ENCODE peak calls at places on chromosome 2, in nine cellular contexts. X, L, A, T, I, U, G, R and V are unnamed samples.

GRCh38 chr2:55062754-55063153 is 12.5 kb upstream of the RTN4 start:
- DNase-seq in X (no peak), L (no peak), A (no peak), T (no peak), I (no peak), U (no peak), G (no peak), R (no peak), V (no peak)

GRCh38 chr2:236352761-236353593 is 88.8 kb upstream of the ASB18 start:
- DNase-seq in X (peak), L (peak), A (no peak), T (peak), I (peak), U (peak), G (no peak), R (peak), V (peak)

GRCh38 chr2:50135841-50136240 is 896.1 kb downstream of the NRXN1 start:
- DNase-seq in X (no peak), L (no peak), A (no peak), T (no peak), I (no peak), U (no peak), G (no peak), R (no peak), V (no peak)

GRCh38 chr2:64852771-64853241 is 136.4 kb upstream of the SLC1A4 start:
- DNase-seq in X (no peak), L (no peak), A (no peak), T (no peak), I (no peak), U (no peak), G (no peak), R (no peak), V (peak)

GRCh38 chr2:27509326-27509725 is 12.7 kb downstream of the GCKR start:
- DNase-seq in X (no peak), L (no peak), A (peak), T (peak), I (no peak), U (no peak), G (no peak), R (no peak), V (peak)

GRCh38 chr2:42622943-42623676 is 54.7 kb downstream of the MTA3 start:
- DNase-seq in X (no peak), L (peak), A (no peak), T (no peak), I (no peak), U (no peak), G (no peak), R (no peak), V (no peak)

GRCh38 chr2:200795044-200795443 is 16.7 kb upstream of the BZW1 start:
- DNase-seq in X (no peak), L (peak), A (no peak), T (no peak), I (no peak), U (peak), G (no peak), R (no peak), V (peak)

GRCh38 chr2:102603904-102604303 is 15.4 kb upstream of the SLC9A2 start:
- DNase-seq in X (no peak), L (no peak), A (no peak), T (no peak), I (no peak), U (no peak), G (no peak), R (no peak), V (peak)

GRCh38 chr2:169768262-169768995 is 30.2 kb upstream of the SSB start:
- DNase-seq in X (no peak), L (no peak), A (no peak), T (no peak), I (no peak), U (no peak), G (no peak), R (no peak), V (no peak)

GRCh38 chr2:950627-950992 is at the start of gene SNTG2:
- DNase-seq in X (peak), L (peak), A (no peak), T (no peak), I (no peak), U (peak), G (no peak), R (no peak), V (no peak)

GRCh38 chr2:16260041-16260440 is 319.7 kb downstream of the MYCN start:
- DNase-seq in X (no peak), L (no peak), A (no peak), T (no peak), I (no peak), U (no peak), G (no peak), R (no peak), V (no peak)

GRCh38 chr2:45885111-45885685 is 233.7 kb downstream of the PRKCE start:
- DNase-seq in X (no peak), L (no peak), A (no peak), T (peak), I (no peak), U (no peak), G (no peak), R (peak), V (peak)

GRCh38 chr2:168974370-168974769 is 56.8 kb downstream of the ABCB11 start:
- DNase-seq in X (no peak), L (no peak), A (no peak), T (no peak), I (no peak), U (no peak), G (no peak), R (no peak), V (no peak)

GRCh38 chr2:43300781-43301586 is 74.6 kb upstream of the ZFP36L2 start:
- DNase-seq in X (no peak), L (no peak), A (no peak), T (no peak), I (no peak), U (no peak), G (no peak), R (no peak), V (no peak)

GRCh38 chr2:52539026-52539964 is 1228.3 kb upstream of the CHAC2 start:
- DNase-seq in X (peak), L (no peak), A (no peak), T (no peak), I (no peak), U (no peak), G (no peak), R (no peak), V (no peak)

GRCh38 chr2:172962824-172963223 is 112.8 kb upstream of the MAP3K20 start:
- DNase-seq in X (no peak), L (no peak), A (peak), T (peak), I (peak), U (no peak), G (no peak), R (peak), V (peak)

GRCh38 chr2:2229898-2230817 is 100.9 kb downstream of the MYT1L start:
- DNase-seq in X (no peak), L (no peak), A (peak), T (peak), I (peak), U (no peak), G (no peak), R (no peak), V (peak)

GRCh38 chr2:102074167-102074778 is 68.3 kb upstream of the IL1R1 start:
- DNase-seq in X (no peak), L (no peak), A (no peak), T (peak), I (no peak), U (peak), G (no peak), R (no peak), V (peak)

GRCh38 chr2:1294882-1295281 is 118.4 kb upstream of the TPO start:
- DNase-seq in X (no peak), L (no peak), A (no peak), T (no peak), I (no peak), U (no peak), G (no peak), R (no peak), V (no peak)

GRCh38 chr2:63790913-63791312 is 50.8 kb upstream of the UGP2 start:
- DNase-seq in X (peak), L (no peak), A (peak), T (peak), I (peak), U (no peak), G (no peak), R (no peak), V (no peak)

GRCh38 chr2:238286551-238286950 is 1.9 kb downstream of the PER2 start:
- DNase-seq in X (no peak), L (no peak), A (no peak), T (peak), I (peak), U (no peak), G (no peak), R (no peak), V (no peak)

GRCh38 chr2:63712748-63713147 is 124.0 kb downstream of the MDH1 start:
- DNase-seq in X (no peak), L (no peak), A (peak), T (peak), I (no peak), U (peak), G (no peak), R (no peak), V (peak)

GRCh38 chr2:72893594-72894319 is 6.5 kb downstream of the SPR start:
- DNase-seq in X (peak), L (peak), A (peak), T (peak), I (peak), U (peak), G (no peak), R (no peak), V (peak)

GRCh38 chr2:10557506-10558265 is 109.6 kb upstream of the ODC1 start:
- DNase-seq in X (no peak), L (no peak), A (no peak), T (no peak), I (no peak), U (no peak), G (no peak), R (no peak), V (no peak)

GRCh38 chr2:102841107-102841840 is 79.4 kb downstream of the TMEM182 start:
- DNase-seq in X (peak), L (peak), A (peak), T (peak), I (peak), U (peak), G (no peak), R (peak), V (peak)

GRCh38 chr2:170118641-170119040 is 59.3 kb upstream of the MYO3B start:
- DNase-seq in X (no peak), L (no peak), A (no peak), T (no peak), I (no peak), U (no peak), G (no peak), R (no peak), V (no peak)

GRCh38 chr2:150127271-150127990 is 360.0 kb downstream of the RND3 start:
- DNase-seq in X (no peak), L (no peak), A (no peak), T (no peak), I (no peak), U (no peak), G (no peak), R (no peak), V (no peak)

GRCh38 chr2:170707821-170708795 is 7.0 kb upstream of the SP5 start:
- DNase-seq in X (no peak), L (no peak), A (no peak), T (no peak), I (no peak), U (peak), G (no peak), R (no peak), V (peak)